ENCODE peak calls at places on chromosomes 5 and 9, in nine cellular contexts. One of them, this sample, is unnamed.

GRCh38 chr5:122972877-122973276 is 63.6 kb downstream of the PPIC start:
- DNase-seq in stomach: no peak
- DNase-seq in cardiac muscle cell: no peak
- DNase-seq in left ventricle myocardium inferior: no peak
- DNase-seq in heart right ventricle: no peak
- DNase-seq in GM23338: no peak
- DNase-seq in GM23248: peak
- DNase-seq in neural progenitor cell: no peak
- DNase-seq in CD4-positive, alpha-beta memory T cell: no peak
- DNase-seq in this sample: no peak

GRCh38 chr5:173673295-173674170 is 57.1 kb upstream of the BOD1 start:
- DNase-seq in stomach: peak
- DNase-seq in cardiac muscle cell: no peak
- DNase-seq in left ventricle myocardium inferior: no peak
- DNase-seq in heart right ventricle: no peak
- DNase-seq in GM23338: no peak
- DNase-seq in GM23248: no peak
- DNase-seq in neural progenitor cell: peak
- DNase-seq in CD4-positive, alpha-beta memory T cell: no peak
- DNase-seq in this sample: no peak

GRCh38 chr9:18351216-18351615 is 122.7 kb upstream of the ADAMTSL1 start:
- DNase-seq in stomach: no peak
- DNase-seq in cardiac muscle cell: no peak
- DNase-seq in left ventricle myocardium inferior: no peak
- DNase-seq in heart right ventricle: no peak
- DNase-seq in GM23338: no peak
- DNase-seq in GM23248: no peak
- DNase-seq in neural progenitor cell: no peak
- DNase-seq in CD4-positive, alpha-beta memory T cell: no peak
- DNase-seq in this sample: no peak

GRCh38 chr9:99021512-99021911 is 77.8 kb downstream of the COL15A1 start:
- DNase-seq in stomach: no peak
- DNase-seq in cardiac muscle cell: no peak
- DNase-seq in left ventricle myocardium inferior: no peak
- DNase-seq in heart right ventricle: no peak
- DNase-seq in GM23338: no peak
- DNase-seq in GM23248: no peak
- DNase-seq in neural progenitor cell: no peak
- DNase-seq in CD4-positive, alpha-beta memory T cell: no peak
- DNase-seq in this sample: no peak

GRCh38 chr9:14029811-14030210 is 284.1 kb downstream of the NFIB start:
- DNase-seq in stomach: no peak
- DNase-seq in cardiac muscle cell: no peak
- DNase-seq in left ventricle myocardium inferior: no peak
- DNase-seq in heart right ventricle: no peak
- DNase-seq in GM23338: no peak
- DNase-seq in GM23248: peak
- DNase-seq in neural progenitor cell: no peak
- DNase-seq in CD4-positive, alpha-beta memory T cell: no peak
- DNase-seq in this sample: no peak

GRCh38 chr5:72673180-72673579 is 143.3 kb upstream of the TNPO1 start:
- DNase-seq in stomach: no peak
- DNase-seq in cardiac muscle cell: no peak
- DNase-seq in left ventricle myocardium inferior: no peak
- DNase-seq in heart right ventricle: no peak
- DNase-seq in GM23338: no peak
- DNase-seq in GM23248: no peak
- DNase-seq in neural progenitor cell: no peak
- DNase-seq in CD4-positive, alpha-beta memory T cell: no peak
- DNase-seq in this sample: no peak

GRCh38 chr5:129904667-129905466 is 602 bp downstream of the CHSY3 start:
- DNase-seq in stomach: no peak
- DNase-seq in cardiac muscle cell: peak
- DNase-seq in left ventricle myocardium inferior: peak
- DNase-seq in heart right ventricle: peak
- DNase-seq in GM23338: peak
- DNase-seq in GM23248: peak
- DNase-seq in neural progenitor cell: peak
- DNase-seq in CD4-positive, alpha-beta memory T cell: no peak
- DNase-seq in this sample: peak

GRCh38 chr5:157160001-157160400 is 6.1 kb downstream of the GARIN3 start:
- DNase-seq in stomach: no peak
- DNase-seq in cardiac muscle cell: no peak
- DNase-seq in left ventricle myocardium inferior: no peak
- DNase-seq in heart right ventricle: no peak
- DNase-seq in GM23338: no peak
- DNase-seq in GM23248: no peak
- DNase-seq in neural progenitor cell: no peak
- DNase-seq in CD4-positive, alpha-beta memory T cell: peak
- DNase-seq in this sample: no peak

GRCh38 chr5:8756498-8757084 is 789.3 kb downstream of the SEMA5A start:
- DNase-seq in stomach: no peak
- DNase-seq in cardiac muscle cell: peak
- DNase-seq in left ventricle myocardium inferior: no peak
- DNase-seq in heart right ventricle: no peak
- DNase-seq in GM23338: peak
- DNase-seq in GM23248: peak
- DNase-seq in neural progenitor cell: peak
- DNase-seq in CD4-positive, alpha-beta memory T cell: no peak
- DNase-seq in this sample: no peak

GRCh38 chr9:96192710-96193109 is 109.3 kb downstream of the HSD17B3 start:
- DNase-seq in stomach: no peak
- DNase-seq in cardiac muscle cell: no peak
- DNase-seq in left ventricle myocardium inferior: no peak
- DNase-seq in heart right ventricle: no peak
- DNase-seq in GM23338: no peak
- DNase-seq in GM23248: no peak
- DNase-seq in neural progenitor cell: no peak
- DNase-seq in CD4-positive, alpha-beta memory T cell: no peak
- DNase-seq in this sample: no peak

GRCh38 chr9:84839538-84839937 is 170.0 kb downstream of the NTRK2 start:
- DNase-seq in stomach: no peak
- DNase-seq in cardiac muscle cell: peak
- DNase-seq in left ventricle myocardium inferior: no peak
- DNase-seq in heart right ventricle: no peak
- DNase-seq in GM23338: no peak
- DNase-seq in GM23248: peak
- DNase-seq in neural progenitor cell: peak
- DNase-seq in CD4-positive, alpha-beta memory T cell: no peak
- DNase-seq in this sample: no peak

DNA sequence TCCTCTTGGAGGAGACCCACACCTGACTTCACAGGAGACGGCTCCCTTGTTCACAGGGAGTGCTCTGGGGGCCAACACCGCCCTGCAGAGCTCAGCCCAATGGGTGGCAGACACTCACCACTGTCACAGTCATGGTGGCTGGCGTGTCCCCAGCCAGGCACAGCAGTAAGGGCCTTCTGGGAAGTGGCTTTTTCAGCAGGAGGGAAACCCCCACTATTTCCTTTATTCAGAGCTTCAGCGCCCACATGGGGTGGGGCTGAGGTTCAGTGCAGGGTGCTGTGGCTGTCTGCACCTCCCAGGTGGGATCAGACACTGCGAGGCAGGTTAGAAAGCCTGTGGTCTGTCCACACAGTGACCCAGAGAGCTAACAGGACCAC is 3.6 kb upstream of the SNAPC4 start:
- DNase-seq in stomach: no peak
- DNase-seq in cardiac muscle cell: no peak
- DNase-seq in left ventricle myocardium inferior: no peak
- DNase-seq in heart right ventricle: no peak
- DNase-seq in GM23338: no peak
- DNase-seq in GM23248: no peak
- DNase-seq in neural progenitor cell: no peak
- DNase-seq in CD4-positive, alpha-beta memory T cell: peak
- DNase-seq in this sample: no peak
- H3K4me3 ChIP-seq in stomach: no peak
- H3K4me3 ChIP-seq in cardiac muscle cell: no peak
- H3K4me3 ChIP-seq in left ventricle myocardium inferior: no peak
- H3K4me3 ChIP-seq in heart right ventricle: no peak
- H3K4me3 ChIP-seq in GM23338: no peak
- H3K4me3 ChIP-seq in GM23248: no peak
- H3K4me3 ChIP-seq in neural progenitor cell: no peak
- H3K4me3 ChIP-seq in CD4-positive, alpha-beta memory T cell: no peak
- H3K4me3 ChIP-seq in this sample: no peak

GRCh38 chr9:87793292-87793691 is 67.4 kb downstream of the CTSL start:
- DNase-seq in stomach: no peak
- DNase-seq in cardiac muscle cell: no peak
- DNase-seq in left ventricle myocardium inferior: no peak
- DNase-seq in heart right ventricle: no peak
- DNase-seq in GM23338: no peak
- DNase-seq in GM23248: peak
- DNase-seq in neural progenitor cell: no peak
- DNase-seq in CD4-positive, alpha-beta memory T cell: no peak
- DNase-seq in this sample: no peak
- H3K27ac ChIP-seq in stomach: peak
- H3K27ac ChIP-seq in cardiac muscle cell: no peak
- H3K27ac ChIP-seq in left ventricle myocardium inferior: peak
- H3K27ac ChIP-seq in heart right ventricle: peak
- H3K27ac ChIP-seq in GM23338: no peak
- H3K27ac ChIP-seq in GM23248: peak
- H3K27ac ChIP-seq in neural progenitor cell: no peak
- H3K27ac ChIP-seq in CD4-positive, alpha-beta memory T cell: no peak
- H3K27ac ChIP-seq in this sample: peak

GRCh38 chr9:106717686-106718085 is 145.3 kb upstream of the ZNF462 start:
- DNase-seq in stomach: no peak
- DNase-seq in cardiac muscle cell: peak
- DNase-seq in left ventricle myocardium inferior: no peak
- DNase-seq in heart right ventricle: no peak
- DNase-seq in GM23338: peak
- DNase-seq in GM23248: peak
- DNase-seq in neural progenitor cell: no peak
- DNase-seq in CD4-positive, alpha-beta memory T cell: no peak
- DNase-seq in this sample: no peak
- H3K4me3 ChIP-seq in stomach: no peak
- H3K4me3 ChIP-seq in cardiac muscle cell: no peak
- H3K4me3 ChIP-seq in left ventricle myocardium inferior: no peak
- H3K4me3 ChIP-seq in heart right ventricle: no peak
- H3K4me3 ChIP-seq in GM23338: no peak
- H3K4me3 ChIP-seq in GM23248: no peak
- H3K4me3 ChIP-seq in neural progenitor cell: no peak
- H3K4me3 ChIP-seq in CD4-positive, alpha-beta memory T cell: no peak
- H3K4me3 ChIP-seq in this sample: no peak

GRCh38 chr9:77421506-77422265 is 226.4 kb downstream of the GNA14 start:
- DNase-seq in stomach: no peak
- DNase-seq in cardiac muscle cell: no peak
- DNase-seq in left ventricle myocardium inferior: no peak
- DNase-seq in heart right ventricle: no peak
- DNase-seq in GM23338: no peak
- DNase-seq in GM23248: peak
- DNase-seq in neural progenitor cell: no peak
- DNase-seq in CD4-positive, alpha-beta memory T cell: no peak
- DNase-seq in this sample: no peak
- H3K27ac ChIP-seq in stomach: no peak
- H3K27ac ChIP-seq in cardiac muscle cell: no peak
- H3K27ac ChIP-seq in left ventricle myocardium inferior: no peak
- H3K27ac ChIP-seq in heart right ventricle: no peak
- H3K27ac ChIP-seq in GM23338: no peak
- H3K27ac ChIP-seq in GM23248: no peak
- H3K27ac ChIP-seq in neural progenitor cell: no peak
- H3K27ac ChIP-seq in CD4-positive, alpha-beta memory T cell: no peak
- H3K27ac ChIP-seq in this sample: no peak

GRCh38 chr5:141508440-141508807 is 19.5 kb downstream of the PCDHGC5 start:
- DNase-seq in stomach: no peak
- DNase-seq in cardiac muscle cell: no peak
- DNase-seq in left ventricle myocardium inferior: no peak
- DNase-seq in heart right ventricle: no peak
- DNase-seq in GM23338: no peak
- DNase-seq in GM23248: peak
- DNase-seq in neural progenitor cell: no peak
- DNase-seq in CD4-positive, alpha-beta memory T cell: no peak
- DNase-seq in this sample: no peak
- H3K4me3 ChIP-seq in stomach: peak
- H3K4me3 ChIP-seq in cardiac muscle cell: peak
- H3K4me3 ChIP-seq in left ventricle myocardium inferior: peak
- H3K4me3 ChIP-seq in heart right ventricle: peak
- H3K4me3 ChIP-seq in GM23338: peak
- H3K4me3 ChIP-seq in GM23248: peak
- H3K4me3 ChIP-seq in neural progenitor cell: peak
- H3K4me3 ChIP-seq in CD4-positive, alpha-beta memory T cell: no peak
- H3K4me3 ChIP-seq in this sample: peak

DNA sequence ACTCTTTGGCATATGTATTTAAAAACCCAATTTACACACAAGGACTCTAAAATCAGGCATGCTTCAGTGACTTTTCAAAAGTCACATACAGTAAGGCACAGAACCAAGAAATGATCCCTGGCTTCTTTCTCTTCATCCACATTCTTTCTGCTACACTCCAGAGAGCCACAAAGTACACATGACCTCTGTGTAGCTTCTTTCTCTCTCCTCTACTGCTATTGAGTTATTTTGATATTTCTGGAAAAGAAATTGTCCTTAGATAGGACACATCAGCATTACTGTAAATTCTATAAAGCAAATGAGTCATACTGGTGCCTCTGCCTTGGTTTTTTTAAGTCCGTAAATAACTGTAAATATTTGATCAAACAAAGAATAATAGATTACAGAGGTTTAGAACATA is 96.3 kb downstream of the KIAA0825 start:
- DNase-seq in stomach: no peak
- DNase-seq in cardiac muscle cell: no peak
- DNase-seq in left ventricle myocardium inferior: no peak
- DNase-seq in heart right ventricle: no peak
- DNase-seq in GM23338: no peak
- DNase-seq in GM23248: peak
- DNase-seq in neural progenitor cell: no peak
- DNase-seq in CD4-positive, alpha-beta memory T cell: no peak
- DNase-seq in this sample: no peak
- H3K27ac ChIP-seq in stomach: no peak
- H3K27ac ChIP-seq in cardiac muscle cell: no peak
- H3K27ac ChIP-seq in left ventricle myocardium inferior: no peak
- H3K27ac ChIP-seq in heart right ventricle: no peak
- H3K27ac ChIP-seq in GM23338: no peak
- H3K27ac ChIP-seq in GM23248: no peak
- H3K27ac ChIP-seq in neural progenitor cell: no peak
- H3K27ac ChIP-seq in CD4-positive, alpha-beta memory T cell: no peak
- H3K27ac ChIP-seq in this sample: no peak

GRCh38 chr5:177453852-177454396 is 7.3 kb downstream of the PRR7 start:
- DNase-seq in stomach: no peak
- DNase-seq in cardiac muscle cell: peak
- DNase-seq in left ventricle myocardium inferior: no peak
- DNase-seq in heart right ventricle: no peak
- DNase-seq in GM23338: peak
- DNase-seq in GM23248: peak
- DNase-seq in neural progenitor cell: no peak
- DNase-seq in CD4-positive, alpha-beta memory T cell: no peak
- DNase-seq in this sample: peak
- H3K4me3 ChIP-seq in stomach: peak
- H3K4me3 ChIP-seq in cardiac muscle cell: peak
- H3K4me3 ChIP-seq in left ventricle myocardium inferior: peak
- H3K4me3 ChIP-seq in heart right ventricle: peak
- H3K4me3 ChIP-seq in GM23338: peak
- H3K4me3 ChIP-seq in GM23248: peak
- H3K4me3 ChIP-seq in neural progenitor cell: peak
- H3K4me3 ChIP-seq in CD4-positive, alpha-beta memory T cell: no peak
- H3K4me3 ChIP-seq in this sample: peak